ENCODE peak calls at places on chromosomes 7 and 10, in four cellular contexts. U is cardiac fibroblast, P is Caco-2, H is type B pancreatic cell. X is an unnamed sample.
A peak's percentile ranks its signal among the peaks of the same experiment; 100 is the strongest.

GRCh38 chr10:119542357-119542989 is at the start of gene RGS10:
- DNase-seq in U (peak; percentile 73), P (peak; percentile 71), H (no peak), X (peak; percentile 23)

GRCh38 chr10:78867555-78867939 is 201.2 kb upstream of the ZMIZ1 start:
- DNase-seq in H (peak; percentile 60), U (no peak), P (no peak), X (no peak)

GRCh38 chr7:139618482-139619366 is 95.2 kb downstream of the CLEC2L start:
- DNase-seq in H (no peak), U (peak; percentile 63), P (peak; percentile 72), X (peak; percentile 22)

GRCh38 chr7:27605689-27606269 is 56.9 kb downstream of the HIBADH start:
- DNase-seq in H (no peak), U (peak; percentile 63), P (peak; percentile 33), X (no peak)

GRCh38 chr7:98352621-98353020 is 48.3 kb downstream of the BAIAP2L1 start:
- DNase-seq in P (no peak), U (peak; percentile 87), H (no peak), X (no peak)

GRCh38 chr7:36261019-36261754 is 108.1 kb downstream of the EEPD1 start:
- DNase-seq in P (no peak), U (peak; percentile 27), H (no peak), X (no peak)

GRCh38 chr7:41880107-41880506 is 177.2 kb upstream of the INHBA start:
- DNase-seq in P (no peak), H (no peak), U (peak; percentile 89), X (no peak)

GRCh38 chr7:152435384-152436278 is at the start of gene KMT2C:
- DNase-seq in P (peak; percentile 74), U (peak; percentile 42), H (no peak), X (peak; percentile 36)

GRCh38 chr7:110922906-110923305 is 168.0 kb upstream of the LRRN3 start:
- DNase-seq in P (no peak), U (peak; percentile 88), H (no peak), X (no peak)

GRCh38 chr7:45893996-45894664 is 5.8 kb downstream of the IGFBP1 start:
- DNase-seq in H (no peak), U (no peak), P (no peak), X (no peak)

GRCh38 chr7:96778263-96778662 is 68.6 kb upstream of the SEM1 start:
- DNase-seq in H (no peak), P (peak; percentile 34), U (no peak), X (no peak)

GRCh38 chr10:53904506-53905241 is 896.4 kb downstream of the PCDH15 start:
- DNase-seq in H (no peak), P (no peak), U (no peak), X (no peak)

GRCh38 chr7:1898628-1899185 is 228.6 kb downstream of the ELFN1 start:
- DNase-seq in P (no peak), U (no peak), H (no peak), X (no peak)

GRCh38 chr10:99782447-99783286 is at the start of gene ABCC2:
- DNase-seq in U (peak; percentile 38), H (no peak), P (peak; percentile 83), X (no peak)

GRCh38 chr10:124534231-124534798 is 72.7 kb downstream of the LHPP start:
- DNase-seq in U (peak; percentile 45), H (no peak), P (no peak), X (no peak)

GRCh38 chr10:86194684-86195083 is 171.9 kb downstream of the GRID1 start:
- DNase-seq in H (no peak), U (no peak), P (no peak), X (no peak)

GRCh38 chr7:27961255-27961654 is 219.3 kb downstream of the JAZF1 start:
- DNase-seq in U (peak; percentile 35), P (no peak), H (no peak), X (no peak)

GRCh38 chr10:21417172-21417712 is 108.2 kb downstream of the SKIDA1 start:
- DNase-seq in U (no peak), H (no peak), P (no peak), X (no peak)

GRCh38 chr7:39310699-39311098 is 255.5 kb upstream of the YAE1 start:
- DNase-seq in P (no peak), H (no peak), U (no peak), X (no peak)

GRCh38 chr10:69677914-69678654 is 48.0 kb downstream of the FAM241B start:
- DNase-seq in U (no peak), P (no peak), H (no peak), X (no peak)

GRCh38 chr7:43449577-43449976 is 133.3 kb upstream of the STK17A start:
- DNase-seq in H (no peak), P (no peak), U (no peak), X (no peak)
- TF ChIP-seq CTCF in H (no peak), P (no peak), U (no peak), X (no peak)

GRCh38 chr10:111758593-111758992 is 425.0 kb downstream of the GPAM start:
- DNase-seq in P (no peak), U (no peak), H (no peak), X (no peak)

GRCh38 chr10:111762114-111762513 is 421.5 kb downstream of the GPAM start:
- DNase-seq in H (no peak), U (no peak), P (no peak), X (no peak)

DNA sequence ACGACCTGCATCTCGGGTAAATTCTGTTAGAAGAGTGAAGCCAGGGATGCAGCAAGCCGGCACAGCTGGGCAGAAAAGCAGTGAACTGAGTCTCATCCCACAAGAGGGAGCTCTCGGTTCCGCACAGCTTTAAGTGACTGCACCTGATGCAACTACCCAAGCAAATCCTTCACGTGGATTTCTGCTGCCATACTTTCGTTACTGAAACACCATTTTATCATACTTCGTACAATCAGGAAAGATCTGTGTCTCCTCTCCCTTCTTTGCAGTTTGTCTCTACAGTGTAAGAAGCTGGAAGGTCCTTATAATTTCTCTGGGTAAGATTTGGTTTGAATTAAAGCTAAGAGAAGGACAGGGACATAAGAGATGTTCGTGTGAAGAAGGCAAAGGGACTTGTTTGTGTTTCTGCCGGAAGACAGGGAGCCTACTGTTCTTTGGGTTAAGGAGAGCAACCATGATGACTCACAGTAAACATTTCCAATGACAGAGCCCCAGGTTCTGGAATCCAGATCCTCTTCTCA is 427.0 kb downstream of the GPAM start:
- DNase-seq in H (no peak), P (peak; percentile 68), U (peak; percentile 72), X (peak; percentile 30)
- TF ChIP-seq CTCF in H (peak; percentile 76), P (peak; percentile 78), U (peak; percentile 53), X (peak; percentile 69)

GRCh38 chr7:156842740-156843140 is 50.2 kb downstream of the LMBR1 start:
- DNase-seq in P (no peak), H (no peak), U (no peak), X (no peak)
- TF ChIP-seq CTCF in P (no peak), H (no peak), U (no peak), X (no peak)

GRCh38 chr10:31945392-31945791 is 16.8 kb upstream of the ARHGAP12 start:
- DNase-seq in U (no peak), H (no peak), P (no peak), X (no peak)

GRCh38 chr10:31949266-31949665 is 20.6 kb upstream of the ARHGAP12 start:
- DNase-seq in U (no peak), H (no peak), P (no peak), X (no peak)

GRCh38 chr10:31948021-31948420 is 19.4 kb upstream of the ARHGAP12 start:
- DNase-seq in U (no peak), P (no peak), H (no peak), X (no peak)

GRCh38 chr10:31944071-31944433 is 15.4 kb upstream of the ARHGAP12 start:
- DNase-seq in P (no peak), U (no peak), H (no peak), X (no peak)

DNA sequence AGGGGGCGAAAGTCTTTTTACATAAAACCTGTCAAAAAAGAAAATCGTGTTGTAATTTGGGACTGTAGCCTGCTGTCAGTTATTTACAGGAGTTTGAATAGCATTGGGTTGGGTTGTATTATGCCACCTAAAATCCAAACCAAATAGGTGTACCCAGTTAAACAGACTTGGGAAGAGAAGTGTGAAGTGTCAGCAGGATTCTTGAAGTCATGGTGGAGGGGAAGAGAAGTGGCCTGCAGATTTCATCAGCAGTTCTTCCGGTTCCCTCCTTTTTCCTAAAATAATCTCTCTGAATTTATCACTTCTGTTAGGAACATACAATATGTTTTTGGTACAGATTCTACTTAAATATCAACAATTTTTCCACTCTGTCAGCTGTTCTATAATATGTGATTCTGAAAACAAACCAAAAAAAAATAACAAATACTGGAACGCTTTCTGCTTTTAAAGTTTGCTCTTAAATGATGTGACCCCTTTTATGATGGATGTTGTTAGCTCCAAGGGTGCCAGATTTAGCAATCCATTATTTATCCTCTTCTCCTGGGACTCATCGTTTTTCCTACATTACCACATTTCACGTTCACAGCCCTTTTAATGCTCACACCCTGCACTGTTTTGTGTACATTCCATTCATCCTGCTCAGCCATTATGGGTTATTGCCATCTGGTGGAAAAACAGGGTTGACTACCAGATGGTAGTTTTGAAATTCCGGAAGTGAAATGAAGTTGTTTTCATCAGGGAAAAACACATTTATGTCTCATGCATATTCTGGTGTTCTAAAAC is 18.7 kb upstream of the ARHGAP12 start:
- DNase-seq in U (peak; percentile 96), P (peak; percentile 84), H (no peak), X (no peak)
- TF ChIP-seq CTCF in U (peak; percentile 28), P (peak; percentile 82), H (peak; percentile 49), X (peak; percentile 32)

DNA sequence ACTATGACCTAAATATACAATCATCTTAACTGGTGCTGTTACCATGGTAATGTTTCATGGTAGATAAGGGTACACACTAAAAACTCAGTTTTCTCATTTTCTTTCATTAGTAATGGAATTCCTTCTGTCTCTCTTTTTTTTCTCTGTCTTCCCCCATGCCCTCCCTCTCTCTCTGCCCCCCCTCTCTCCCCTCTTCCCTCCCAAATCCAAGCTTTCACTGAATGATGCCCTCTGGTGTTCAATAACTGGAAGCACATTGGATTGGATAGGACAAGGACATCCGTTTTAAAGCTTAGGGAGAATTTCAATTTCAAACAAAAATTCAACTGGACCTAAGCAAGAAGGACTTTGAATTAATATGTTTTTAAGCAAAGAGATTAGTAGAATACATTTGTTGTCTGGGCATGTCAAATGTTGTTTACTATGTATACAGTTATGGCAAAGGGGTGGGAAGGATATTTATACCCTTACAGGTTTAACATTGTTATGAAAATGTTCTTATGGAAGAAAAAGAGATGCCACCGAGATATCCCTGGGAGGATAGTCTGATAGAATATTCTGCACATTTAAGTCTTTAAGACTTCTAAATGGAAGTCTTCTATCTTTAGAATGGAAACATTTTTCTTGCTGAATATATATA is 6.1 kb downstream of the CHRM2 start:
- DNase-seq in U (peak; percentile 28), P (no peak), H (no peak), X (no peak)
- TF ChIP-seq CTCF in U (peak; percentile 51), P (peak; percentile 48), H (peak; percentile 77), X (peak; percentile 68)

GRCh38 chr10:1074748-1075358 is 18.7 kb downstream of the WDR37 start:
- DNase-seq in U (peak; percentile 24), H (no peak), P (peak; percentile 30), X (no peak)
- TF ChIP-seq CTCF in U (no peak), H (peak; percentile 54), P (peak; percentile 33), X (peak; percentile 39)

GRCh38 chr10:123119081-123119480 is 16.7 kb upstream of the HMX3 start:
- DNase-seq in H (no peak), U (no peak), P (no peak), X (no peak)

GRCh38 chr10:123117644-123118409 is 17.9 kb upstream of the HMX3 start:
- DNase-seq in U (no peak), H (no peak), P (no peak), X (no peak)
- TF ChIP-seq CTCF in U (no peak), H (no peak), P (no peak), X (no peak)

DNA sequence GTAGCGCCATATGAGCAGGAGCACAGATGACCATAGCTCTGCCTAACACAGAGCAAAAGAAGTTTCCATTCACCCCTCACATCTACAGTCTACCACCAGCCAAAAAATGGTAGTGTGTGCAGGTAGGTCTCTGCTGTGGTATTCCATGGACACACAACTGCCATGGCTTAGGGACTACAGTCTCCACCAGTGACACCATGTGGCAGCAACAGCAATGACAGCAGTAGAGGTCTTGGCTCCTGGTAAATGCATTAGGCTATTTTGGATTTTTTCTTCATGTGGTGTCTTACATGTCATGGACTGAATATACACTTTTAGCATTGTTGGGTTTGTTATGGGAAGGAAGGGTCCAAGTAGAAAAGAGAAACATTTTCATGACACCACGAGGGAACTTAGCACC is 70.1 kb upstream of the CABCOCO1 start:
- DNase-seq in U (peak; percentile 42), P (peak; percentile 70), H (no peak), X (no peak)
- TF ChIP-seq CTCF in U (peak; percentile 42), P (peak; percentile 88), H (peak; percentile 53), X (peak; percentile 37)